ENCODE peak calls at places on chromosomes 6 and 20, in eight cellular contexts. One of them, this sample, is unnamed.

GRCh38 chr20:43540673-43541060 is 18.2 kb upstream of the SGK2 start:
- DNase-seq in endodermal cell: no peak
- DNase-seq in suprapubic skin: peak
- DNase-seq in left lung: no peak
- DNase-seq in fibroblast of pulmonary artery: no peak
- DNase-seq in tibial nerve: no peak
- DNase-seq in choroid plexus epithelial cell: no peak
- DNase-seq in fibroblast of the aortic adventitia: no peak
- DNase-seq in this sample: no peak

GRCh38 chr6:170505306-170505705 is 47.8 kb downstream of the PSMB1 start:
- DNase-seq in tibial nerve: no peak
- DNase-seq in suprapubic skin: no peak
- DNase-seq in choroid plexus epithelial cell: no peak
- DNase-seq in fibroblast of pulmonary artery: no peak
- DNase-seq in endodermal cell: no peak
- DNase-seq in fibroblast of the aortic adventitia: no peak
- DNase-seq in left lung: no peak
- DNase-seq in this sample: no peak

GRCh38 chr20:61959301-61959700 is 106.4 kb downstream of the TAF4 start:
- DNase-seq in fibroblast of the aortic adventitia: peak
- DNase-seq in fibroblast of pulmonary artery: no peak
- DNase-seq in tibial nerve: no peak
- DNase-seq in suprapubic skin: no peak
- DNase-seq in choroid plexus epithelial cell: no peak
- DNase-seq in left lung: peak
- DNase-seq in endodermal cell: peak
- DNase-seq in this sample: no peak

GRCh38 chr6:107630341-107630995 is 140.6 kb downstream of the SOBP start:
- DNase-seq in left lung: no peak
- DNase-seq in choroid plexus epithelial cell: no peak
- DNase-seq in tibial nerve: no peak
- DNase-seq in suprapubic skin: no peak
- DNase-seq in endodermal cell: no peak
- DNase-seq in fibroblast of the aortic adventitia: no peak
- DNase-seq in fibroblast of pulmonary artery: no peak
- DNase-seq in this sample: no peak

GRCh38 chr6:83221886-83222479 is 28.8 kb downstream of the RWDD2A start:
- DNase-seq in left lung: no peak
- DNase-seq in choroid plexus epithelial cell: peak
- DNase-seq in tibial nerve: no peak
- DNase-seq in endodermal cell: no peak
- DNase-seq in fibroblast of the aortic adventitia: peak
- DNase-seq in suprapubic skin: no peak
- DNase-seq in fibroblast of pulmonary artery: peak
- DNase-seq in this sample: no peak

GRCh38 chr6:142702501-142703460 is 242.2 kb downstream of the HIVEP2 start:
- DNase-seq in left lung: peak
- DNase-seq in suprapubic skin: no peak
- DNase-seq in choroid plexus epithelial cell: peak
- DNase-seq in fibroblast of pulmonary artery: peak
- DNase-seq in fibroblast of the aortic adventitia: no peak
- DNase-seq in endodermal cell: peak
- DNase-seq in tibial nerve: no peak
- DNase-seq in this sample: no peak

GRCh38 chr6:136945626-136946235 is 23.6 kb downstream of the SLC35D3 start:
- DNase-seq in tibial nerve: no peak
- DNase-seq in endodermal cell: peak
- DNase-seq in fibroblast of pulmonary artery: no peak
- DNase-seq in left lung: no peak
- DNase-seq in fibroblast of the aortic adventitia: no peak
- DNase-seq in choroid plexus epithelial cell: no peak
- DNase-seq in suprapubic skin: no peak
- DNase-seq in this sample: no peak

GRCh38 chr6:37783831-37784584 is 35.5 kb upstream of the ZFAND3 start:
- DNase-seq in endodermal cell: peak
- DNase-seq in fibroblast of the aortic adventitia: peak
- DNase-seq in choroid plexus epithelial cell: peak
- DNase-seq in fibroblast of pulmonary artery: peak
- DNase-seq in suprapubic skin: no peak
- DNase-seq in left lung: peak
- DNase-seq in tibial nerve: peak
- DNase-seq in this sample: peak

GRCh38 chr6:186221-186965 is 105.9 kb upstream of the DUSP22 start:
- DNase-seq in suprapubic skin: peak
- DNase-seq in choroid plexus epithelial cell: peak
- DNase-seq in left lung: no peak
- DNase-seq in tibial nerve: no peak
- DNase-seq in fibroblast of the aortic adventitia: peak
- DNase-seq in endodermal cell: no peak
- DNase-seq in fibroblast of pulmonary artery: no peak
- DNase-seq in this sample: peak

GRCh38 chr6:19835605-19836004 is 1.6 kb upstream of the ID4 start:
- DNase-seq in fibroblast of the aortic adventitia: no peak
- DNase-seq in tibial nerve: no peak
- DNase-seq in left lung: no peak
- DNase-seq in endodermal cell: no peak
- DNase-seq in fibroblast of pulmonary artery: no peak
- DNase-seq in suprapubic skin: no peak
- DNase-seq in choroid plexus epithelial cell: no peak
- DNase-seq in this sample: no peak

GRCh38 chr6:151051164-151051563 is 185.7 kb downstream of the MTHFD1L start:
- DNase-seq in suprapubic skin: no peak
- DNase-seq in fibroblast of pulmonary artery: no peak
- DNase-seq in endodermal cell: no peak
- DNase-seq in tibial nerve: no peak
- DNase-seq in choroid plexus epithelial cell: no peak
- DNase-seq in left lung: no peak
- DNase-seq in fibroblast of the aortic adventitia: no peak
- DNase-seq in this sample: no peak

GRCh38 chr6:7250812-7251211 is 62.2 kb downstream of the SSR1 start:
- DNase-seq in choroid plexus epithelial cell: no peak
- DNase-seq in fibroblast of pulmonary artery: no peak
- DNase-seq in fibroblast of the aortic adventitia: no peak
- DNase-seq in left lung: no peak
- DNase-seq in endodermal cell: no peak
- DNase-seq in tibial nerve: no peak
- DNase-seq in suprapubic skin: no peak
- DNase-seq in this sample: no peak

GRCh38 chr6:170224694-170225660 is 65.9 kb downstream of the DLL1 start:
- DNase-seq in tibial nerve: no peak
- DNase-seq in left lung: no peak
- DNase-seq in choroid plexus epithelial cell: peak
- DNase-seq in fibroblast of the aortic adventitia: no peak
- DNase-seq in suprapubic skin: peak
- DNase-seq in endodermal cell: peak
- DNase-seq in fibroblast of pulmonary artery: no peak
- DNase-seq in this sample: peak

GRCh38 chr6:144377586-144377985 is 92.5 kb downstream of the UTRN start:
- DNase-seq in endodermal cell: no peak
- DNase-seq in fibroblast of pulmonary artery: peak
- DNase-seq in suprapubic skin: no peak
- DNase-seq in left lung: no peak
- DNase-seq in choroid plexus epithelial cell: peak
- DNase-seq in tibial nerve: no peak
- DNase-seq in fibroblast of the aortic adventitia: peak
- DNase-seq in this sample: peak

GRCh38 chr6:4641461-4641860 is 134.7 kb upstream of the CDYL start:
- DNase-seq in fibroblast of pulmonary artery: no peak
- DNase-seq in left lung: no peak
- DNase-seq in choroid plexus epithelial cell: no peak
- DNase-seq in suprapubic skin: no peak
- DNase-seq in endodermal cell: no peak
- DNase-seq in tibial nerve: no peak
- DNase-seq in fibroblast of the aortic adventitia: no peak
- DNase-seq in this sample: no peak

GRCh38 chr6:4649728-4650127 is 126.5 kb upstream of the CDYL start:
- DNase-seq in fibroblast of pulmonary artery: peak
- DNase-seq in tibial nerve: no peak
- DNase-seq in fibroblast of the aortic adventitia: peak
- DNase-seq in endodermal cell: no peak
- DNase-seq in left lung: no peak
- DNase-seq in suprapubic skin: no peak
- DNase-seq in choroid plexus epithelial cell: peak
- DNase-seq in this sample: no peak

GRCh38 chr6:4644962-4645361 is 131.2 kb upstream of the CDYL start:
- DNase-seq in tibial nerve: no peak
- DNase-seq in suprapubic skin: no peak
- DNase-seq in choroid plexus epithelial cell: peak
- DNase-seq in endodermal cell: no peak
- DNase-seq in fibroblast of the aortic adventitia: no peak
- DNase-seq in fibroblast of pulmonary artery: peak
- DNase-seq in left lung: no peak
- DNase-seq in this sample: no peak

GRCh38 chr6:4647414-4648365 is 128.5 kb upstream of the CDYL start:
- DNase-seq in suprapubic skin: peak
- DNase-seq in choroid plexus epithelial cell: peak
- DNase-seq in fibroblast of pulmonary artery: peak
- DNase-seq in left lung: peak
- DNase-seq in endodermal cell: peak
- DNase-seq in tibial nerve: peak
- DNase-seq in fibroblast of the aortic adventitia: peak
- DNase-seq in this sample: peak

DNA sequence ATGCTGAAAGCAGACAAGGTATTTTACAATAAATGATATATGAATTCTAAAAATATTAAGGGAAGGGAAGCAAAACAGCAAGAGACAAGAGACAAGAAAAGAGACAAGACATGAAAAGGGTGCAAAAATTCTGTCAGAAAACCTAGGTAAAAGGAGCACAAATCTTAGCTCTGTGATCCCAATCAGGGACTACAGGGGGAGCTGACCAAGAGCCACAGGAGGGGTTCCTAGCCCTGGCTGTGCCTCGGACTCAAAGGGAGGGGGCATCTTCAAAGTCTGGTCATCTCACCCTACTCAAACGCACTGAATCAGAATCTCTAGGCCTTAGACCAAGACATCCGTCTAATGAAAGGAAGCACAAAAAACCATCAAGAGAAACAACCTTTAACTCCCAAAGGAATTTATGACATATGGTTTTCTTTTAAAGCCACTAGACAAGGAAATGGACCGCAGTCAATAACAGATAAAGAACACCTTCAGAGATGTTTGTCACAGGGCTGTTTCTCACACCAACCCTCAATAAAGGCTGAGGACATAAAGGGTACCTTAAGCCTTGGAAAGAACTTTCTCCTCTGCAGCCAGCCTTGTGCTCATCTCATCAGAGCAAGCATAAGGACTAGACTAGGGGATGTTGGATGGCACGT is 130.4 kb upstream of the CDYL start:
- DNase-seq in choroid plexus epithelial cell: no peak
- DNase-seq in fibroblast of the aortic adventitia: no peak
- DNase-seq in endodermal cell: no peak
- DNase-seq in fibroblast of pulmonary artery: no peak
- DNase-seq in suprapubic skin: no peak
- DNase-seq in left lung: no peak
- DNase-seq in tibial nerve: no peak
- DNase-seq in this sample: no peak
- TF ChIP-seq CTCF in choroid plexus epithelial cell: peak
- TF ChIP-seq CTCF in fibroblast of the aortic adventitia: no peak
- TF ChIP-seq CTCF in endodermal cell: peak
- TF ChIP-seq CTCF in fibroblast of pulmonary artery: peak
- TF ChIP-seq CTCF in suprapubic skin: no peak
- TF ChIP-seq CTCF in left lung: no peak
- TF ChIP-seq CTCF in tibial nerve: no peak
- TF ChIP-seq CTCF in this sample: no peak

DNA sequence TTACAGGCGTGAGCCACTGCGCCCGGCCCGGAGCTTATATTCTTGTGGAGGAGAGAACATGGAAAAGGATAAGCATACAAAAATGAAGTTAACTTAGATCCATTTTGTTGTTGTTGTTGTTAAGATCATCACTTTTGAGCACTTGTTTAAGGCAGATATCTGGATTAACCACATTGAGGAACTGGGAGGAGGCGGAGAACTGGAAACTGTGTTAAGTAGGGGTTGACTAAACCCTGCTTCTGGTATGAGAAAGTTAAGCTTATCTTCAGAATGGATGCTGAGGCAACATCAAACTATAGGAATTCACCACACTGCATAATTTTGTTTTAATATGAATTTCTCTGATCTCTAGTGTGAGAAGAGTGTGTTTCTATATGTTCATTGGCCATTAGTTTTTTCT is 57.6 kb downstream of the GCNT2 start:
- DNase-seq in fibroblast of the aortic adventitia: no peak
- DNase-seq in tibial nerve: no peak
- DNase-seq in suprapubic skin: peak
- DNase-seq in endodermal cell: no peak
- DNase-seq in choroid plexus epithelial cell: no peak
- DNase-seq in left lung: no peak
- DNase-seq in fibroblast of pulmonary artery: no peak
- DNase-seq in this sample: no peak
- H3K4me3 ChIP-seq in fibroblast of the aortic adventitia: no peak
- H3K4me3 ChIP-seq in tibial nerve: no peak
- H3K4me3 ChIP-seq in suprapubic skin: no peak
- H3K4me3 ChIP-seq in endodermal cell: no peak
- H3K4me3 ChIP-seq in choroid plexus epithelial cell: no peak
- H3K4me3 ChIP-seq in left lung: no peak
- H3K4me3 ChIP-seq in fibroblast of pulmonary artery: no peak
- H3K4me3 ChIP-seq in this sample: no peak

DNA sequence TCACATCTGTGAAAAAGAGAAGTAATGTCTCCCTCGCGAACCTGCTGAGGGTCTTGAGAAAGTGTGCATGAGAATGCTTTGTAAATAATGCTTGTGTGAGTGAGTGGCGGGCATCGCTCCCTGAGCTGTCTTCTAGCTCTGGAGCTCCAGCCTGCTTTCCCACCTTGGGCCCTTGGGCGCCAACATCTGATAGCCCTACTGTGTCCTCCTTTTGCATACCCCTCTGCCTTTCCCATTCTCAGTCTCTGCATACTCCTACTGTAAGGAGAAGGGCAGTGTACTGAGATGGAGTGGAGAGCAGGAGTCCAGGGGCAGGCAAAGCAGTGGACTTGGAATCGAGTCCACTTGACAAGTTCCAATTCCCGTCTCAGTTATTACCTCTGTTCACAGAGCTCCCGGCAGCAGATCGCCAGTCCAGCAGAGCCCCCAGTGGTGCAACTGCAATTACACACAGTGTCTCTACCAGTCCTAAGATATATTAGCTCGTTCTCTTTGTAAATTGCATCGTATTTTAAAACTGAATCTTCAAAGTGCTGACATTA is 855 bp upstream of the NCR2 start:
- DNase-seq in tibial nerve: no peak
- DNase-seq in choroid plexus epithelial cell: peak
- DNase-seq in endodermal cell: no peak
- DNase-seq in suprapubic skin: no peak
- DNase-seq in left lung: no peak
- DNase-seq in fibroblast of the aortic adventitia: no peak
- DNase-seq in fibroblast of pulmonary artery: peak
- DNase-seq in this sample: peak
- TF ChIP-seq CTCF in tibial nerve: no peak
- TF ChIP-seq CTCF in choroid plexus epithelial cell: peak
- TF ChIP-seq CTCF in endodermal cell: peak
- TF ChIP-seq CTCF in suprapubic skin: no peak
- TF ChIP-seq CTCF in left lung: no peak
- TF ChIP-seq CTCF in fibroblast of the aortic adventitia: no peak
- TF ChIP-seq CTCF in fibroblast of pulmonary artery: peak
- TF ChIP-seq CTCF in this sample: peak

DNA sequence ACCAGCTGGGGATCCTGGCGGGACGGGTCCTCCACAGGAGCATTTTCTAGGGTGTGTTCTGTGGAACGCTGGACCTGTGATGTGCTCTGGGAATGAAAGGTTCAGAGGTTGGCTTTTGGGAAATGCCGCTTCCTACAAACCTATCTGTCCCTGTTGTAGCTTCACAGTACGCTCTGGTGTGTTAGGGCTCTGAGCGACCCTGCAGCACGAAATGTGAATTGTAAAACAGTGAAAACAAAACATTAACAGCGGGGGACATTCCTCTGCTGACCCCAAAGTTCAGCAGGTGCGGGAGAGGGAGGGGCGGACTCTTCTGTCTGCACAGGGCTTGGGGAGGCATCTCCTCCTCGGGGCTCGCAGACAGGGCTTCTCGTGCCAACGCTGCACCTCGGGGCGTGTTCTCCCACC is 155.9 kb downstream of the NRN1 start:
- DNase-seq in endodermal cell: peak
- DNase-seq in fibroblast of the aortic adventitia: no peak
- DNase-seq in choroid plexus epithelial cell: peak
- DNase-seq in fibroblast of pulmonary artery: no peak
- DNase-seq in suprapubic skin: no peak
- DNase-seq in tibial nerve: no peak
- DNase-seq in left lung: no peak
- DNase-seq in this sample: no peak
- H3K4me3 ChIP-seq in endodermal cell: peak
- H3K4me3 ChIP-seq in fibroblast of the aortic adventitia: no peak
- H3K4me3 ChIP-seq in choroid plexus epithelial cell: peak
- H3K4me3 ChIP-seq in fibroblast of pulmonary artery: no peak
- H3K4me3 ChIP-seq in suprapubic skin: peak
- H3K4me3 ChIP-seq in tibial nerve: peak
- H3K4me3 ChIP-seq in left lung: peak
- H3K4me3 ChIP-seq in this sample: no peak

This sample was measured in foreskin fibroblast.